ENCODE peak calls at places on chromosomes 4 and X, in seven cellular contexts. H is GM23338, B is HCT116, W is GM23248, N is hepatocyte, T is PC-3, V is neural progenitor cell. D is an unnamed sample.

GRCh38 chr4:150033937-150034336 is 44.3 kb upstream of the DCLK2 start:
- DNase-seq in V (no peak), N (no peak), W (peak; percentile 12), H (no peak), T (peak; percentile 31), B (no peak), D (no peak)

GRCh38 chr4:176413171-176413570 is 93.4 kb downstream of the SPCS3 start:
- DNase-seq in B (no peak), H (no peak), V (no peak), T (no peak), W (no peak), N (no peak), D (no peak)

GRCh38 chr4:145954924-145955339 is 16.3 kb upstream of the ZNF827 start:
- DNase-seq in N (peak; percentile 47), V (no peak), H (no peak), T (peak; percentile 99), B (peak; percentile 98), W (peak; percentile 80), D (no peak)

GRCh38 chr4:40199999-40200880 is 3.4 kb downstream of the RHOH start:
- DNase-seq in W (no peak), T (no peak), V (no peak), N (no peak), B (no peak), H (no peak), D (peak; percentile 95)

GRCh38 chr4:87232241-87232640 is 11.8 kb upstream of the KLHL8 start:
- DNase-seq in H (no peak), T (no peak), V (no peak), B (no peak), W (peak; percentile 23), N (no peak), D (no peak)

GRCh38 chrX:53073115-53073581 is 9.0 kb upstream of the TSPYL2 start:
- DNase-seq in T (no peak), W (no peak), B (peak; percentile 21), N (no peak), V (peak; percentile 47), H (peak; percentile 33), D (no peak)

GRCh38 chr4:76969941-76970529 is 20.5 kb downstream of the SEPTIN11 start:
- DNase-seq in W (peak; percentile 46), H (peak; percentile 71), V (peak; percentile 48), N (no peak), T (peak; percentile 27), B (no peak), D (no peak)

GRCh38 chr4:99366491-99366890 is 13.9 kb upstream of the ADH1C start:
- DNase-seq in B (no peak), T (no peak), H (no peak), N (no peak), V (no peak), W (no peak), D (no peak)

GRCh38 chr4:180500146-180500545 is 1743.1 kb upstream of the TENM3 start:
- DNase-seq in N (no peak), H (no peak), W (no peak), V (no peak), T (no peak), B (no peak), D (no peak)

GRCh38 chrX:11423362-11423818 is 130.2 kb downstream of the AMELX start:
- DNase-seq in V (no peak), N (no peak), H (no peak), W (peak; percentile 64), B (no peak), T (peak; percentile 51), D (peak; percentile 94)

GRCh38 chr4:77007358-77008230 is 58.0 kb downstream of the SEPTIN11 start:
- DNase-seq in H (peak; percentile 52), T (peak; percentile 31), B (no peak), V (no peak), N (no peak), W (peak; percentile 80), D (peak; percentile 28)

GRCh38 chrX:65697915-65698796 is 30.7 kb downstream of the MSN start:
- DNase-seq in H (peak; percentile 15), B (no peak), W (peak; percentile 40), N (no peak), V (no peak), T (no peak), D (peak; percentile 79)

GRCh38 chr4:10063544-10064300 is 42.4 kb upstream of the SLC2A9 start:
- DNase-seq in B (peak; percentile 13), N (peak; percentile 76), H (peak; percentile 65), V (peak; percentile 88), W (peak; percentile 88), T (peak; percentile 44), D (no peak)

GRCh38 chrX:123450217-123450616 is 266.1 kb downstream of the GRIA3 start:
- DNase-seq in V (peak; percentile 14), B (no peak), T (peak; percentile 50), N (peak; percentile 7), H (peak; percentile 37), W (peak; percentile 16), D (peak; percentile 43)

GRCh38 chrX:47283015-47283771 is 50.4 kb downstream of the USP11 start:
- DNase-seq in H (no peak), V (no peak), N (no peak), T (no peak), W (peak; percentile 81), B (no peak), D (no peak)

GRCh38 chrX:130778773-130779172 is 124.2 kb downstream of the ENOX2 start:
- DNase-seq in T (no peak), N (no peak), V (no peak), H (no peak), B (no peak), W (peak; percentile 57), D (no peak)

GRCh38 chr4:153733751-153734448 is 25.9 kb downstream of the RNF175 start:
- DNase-seq in B (no peak), N (no peak), V (no peak), H (no peak), T (no peak), W (no peak), D (peak; percentile 40)

GRCh38 chrX:20263474-20263873 is 3.2 kb downstream of the RPS6KA3 start:
- DNase-seq in W (peak; percentile 43), H (no peak), N (no peak), V (no peak), T (peak; percentile 70), B (no peak), D (peak; percentile 61)

GRCh38 chrX:70479970-70480659 is 35.5 kb downstream of the DLG3 start:
- DNase-seq in B (no peak), N (peak; percentile 36), H (peak; percentile 36), T (peak; percentile 44), V (peak; percentile 45), W (no peak), D (no peak)

GRCh38 chrX:70481871-70482270 is 37.2 kb downstream of the DLG3 start:
- DNase-seq in H (no peak), W (no peak), V (no peak), B (no peak), T (no peak), N (peak; percentile 17), D (no peak)

GRCh38 chrX:70480660-70481018 is 36.0 kb downstream of the DLG3 start:
- DNase-seq in T (no peak), H (no peak), N (no peak), V (no peak), B (no peak), W (no peak), D (no peak)

GRCh38 chrX:70482300-70482699 is 37.7 kb downstream of the DLG3 start:
- DNase-seq in B (no peak), W (no peak), V (no peak), N (no peak), T (no peak), H (no peak), D (no peak)

GRCh38 chrX:70481424-70481823 is 36.8 kb downstream of the DLG3 start:
- DNase-seq in T (no peak), N (no peak), W (no peak), H (no peak), V (peak; percentile 66), B (no peak), D (no peak)
- H3K27ac ChIP-seq in T (peak overlapping the region; percentile 99), N (peak overlapping the region; percentile 57), W (no peak overlapping the region), H (peak overlapping the region; percentile 39), V (peak overlapping the region; percentile 87), B (no peak overlapping the region), D (no peak overlapping the region)

DNA sequence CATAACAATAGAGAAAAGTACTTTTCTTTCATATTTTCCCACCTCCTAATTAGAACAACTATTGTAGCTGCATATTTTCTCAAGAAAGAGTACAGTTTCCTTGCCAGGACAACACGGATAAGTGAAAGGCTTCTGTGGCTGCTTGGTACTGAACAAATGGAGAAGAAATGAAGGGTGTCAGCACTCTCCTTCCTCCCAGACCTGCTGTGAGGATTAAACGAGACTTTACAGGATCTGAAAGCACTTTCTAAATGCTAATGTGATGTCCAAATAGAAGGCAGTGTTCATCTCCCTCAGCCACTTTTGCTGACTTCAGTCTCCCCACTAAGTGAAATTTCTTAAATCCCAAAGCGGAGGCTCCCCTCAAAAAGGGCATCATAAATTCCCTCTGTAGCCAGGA is 13.9 kb downstream of the NIPAL1 start:
- DNase-seq in N (no peak), B (no peak), T (no peak), H (peak; percentile 23), W (no peak), V (peak; percentile 61), D (no peak)
- TF ChIP-seq EZH2phosphoT487 in N (no peak), B (no peak), T (no peak), H (no peak), W (no peak), V (no peak), D (no peak)

GRCh38 chrX:7093305-7093704 is 54.2 kb upstream of the STS start:
- DNase-seq in V (no peak), H (no peak), B (no peak), W (no peak), N (no peak), T (no peak), D (no peak)

GRCh38 chrX:7091923-7092322 is 55.6 kb upstream of the STS start:
- DNase-seq in V (no peak), W (no peak), T (no peak), H (no peak), N (no peak), B (no peak), D (no peak)

GRCh38 chrX:7086384-7086783 is 61.1 kb upstream of the STS start:
- DNase-seq in B (no peak), W (peak; percentile 17), V (no peak), H (no peak), T (no peak), N (no peak), D (no peak)

GRCh38 chrX:7088968-7089615 is 58.4 kb upstream of the STS start:
- DNase-seq in W (no peak), N (peak; percentile 48), H (peak; percentile 57), V (peak; percentile 26), T (peak; percentile 28), B (no peak), D (peak; percentile 27)

DNA sequence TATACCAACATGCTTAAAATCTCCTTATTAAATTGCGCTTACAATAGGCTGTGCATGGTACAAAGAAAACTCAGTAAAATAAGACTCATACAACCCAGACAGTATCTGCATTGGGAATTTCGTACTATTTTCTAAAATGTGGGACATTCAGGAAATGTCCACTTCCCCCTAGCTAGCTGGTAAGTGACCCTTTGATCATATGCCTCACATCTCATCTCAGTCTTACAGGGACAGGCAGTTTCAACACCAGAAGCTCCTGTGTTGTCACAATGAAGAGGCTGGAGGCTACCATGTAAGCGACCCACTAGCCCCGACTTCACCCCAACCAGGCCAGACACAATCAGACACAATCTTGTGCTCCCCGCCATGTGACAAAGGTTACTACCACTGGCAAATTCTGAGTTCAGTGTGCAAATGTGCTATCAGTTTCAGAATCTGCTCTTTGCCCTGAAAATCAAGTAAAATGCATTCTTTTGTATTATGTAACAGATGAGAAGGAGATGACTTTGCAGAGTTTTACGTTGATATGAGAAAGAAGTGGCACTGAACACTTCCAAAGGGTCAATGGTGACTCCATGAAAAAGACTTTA is 56.9 kb upstream of the STS start:
- DNase-seq in V (no peak), N (peak; percentile 18), T (no peak), W (no peak), H (no peak), B (no peak), D (no peak)
- TF ChIP-seq EZH2 in V (no peak), N (no peak), T (no peak), W (no peak), H (no peak), B (no peak), D (no peak)

GRCh38 chrX:107118322-107119147 is at the start of gene RBM41:
- DNase-seq in V (peak; percentile 78), T (peak; percentile 84), B (peak; percentile 64), H (peak; percentile 77), W (peak; percentile 81), N (peak; percentile 81), D (peak; percentile 85)
- H3K27ac ChIP-seq in V (peak within 1 kb of the TSS; percentile 14), T (no peak within 1 kb of the TSS), B (peak within 1 kb of the TSS; percentile 64), H (peak within 1 kb of the TSS; percentile 66), W (peak within 1 kb of the TSS; percentile 41), N (peak within 1 kb of the TSS; percentile 78), D (peak within 1 kb of the TSS; percentile 71)